ENCODE peak calls at places on chromosomes 4 and X, in four cellular contexts. K is endothelial cell, A is MM.1S, Q is omental fat pad. N is an unnamed sample.

GRCh38 chrX:19121898-19122640 is at the start of gene ADGRG2:
- DNase-seq in K (peak; percentile 14), Q (no peak), A (no peak), N (no peak)

GRCh38 chr4:55866290-55866907 is 13.0 kb downstream of the EXOC1 start:
- DNase-seq in Q (no peak), K (no peak), A (peak; percentile 75), N (peak; percentile 91)

GRCh38 chr4:164716901-164717300 is 37.0 kb upstream of the SMIM31 start:
- DNase-seq in Q (no peak), K (no peak), A (no peak), N (no peak)

GRCh38 chr4:93436000-93436626 is 392.4 kb upstream of the ATOH1 start:
- DNase-seq in A (no peak), Q (no peak), K (no peak), N (no peak)

GRCh38 chrX:38249965-38250364 is 29.3 kb upstream of the SRPX start:
- DNase-seq in A (no peak), Q (no peak), K (no peak), N (no peak)

GRCh38 chrX:31590581-31591113 is 518.8 kb upstream of the FTHL17 start:
- DNase-seq in A (no peak), K (no peak), Q (no peak), N (no peak)

GRCh38 chr4:66693694-66694093 is 851.6 kb downstream of the CENPC start:
- DNase-seq in A (no peak), K (no peak), Q (no peak), N (peak; percentile 6)

GRCh38 chr4:107210450-107211239 is 174.5 kb upstream of the DKK2 start:
- DNase-seq in K (no peak), A (peak; percentile 32), Q (no peak), N (no peak)

GRCh38 chr4:3481113-3481531 is 18.0 kb downstream of the DOK7 start:
- DNase-seq in Q (no peak), A (no peak), K (no peak), N (no peak)

GRCh38 chrX:56758456-56758855 is 29.4 kb downstream of the NBDY start:
- DNase-seq in K (no peak), Q (no peak), A (no peak), N (no peak)

GRCh38 chr4:26762650-26763049 is 98.0 kb upstream of the STIM2 start:
- DNase-seq in Q (no peak), A (no peak), K (no peak), N (no peak)

GRCh38 chr4:33369366-33369899 is 2649.3 kb downstream of the PCDH7 start:
- DNase-seq in Q (no peak), A (no peak), K (no peak), N (peak; percentile 51)

GRCh38 chrX:149638860-149639259 is 7.3 kb upstream of the TMEM185A start:
- DNase-seq in K (no peak), Q (no peak), A (no peak), N (no peak)

GRCh38 chrX:53196678-53197077 is 28.3 kb downstream of the KDM5C start:
- DNase-seq in K (no peak), Q (no peak), A (no peak), N (no peak)

GRCh38 chrX:53441531-53442321 is 7.6 kb upstream of the HSD17B10 start:
- DNase-seq in K (peak; percentile 65), Q (no peak), A (peak; percentile 80), N (no peak)

GRCh38 chr4:85741921-85742591 is 267.1 kb downstream of the ARHGAP24 start:
- DNase-seq in Q (no peak), A (no peak), K (no peak), N (no peak)

GRCh38 chrX:155767101-155767878 is 113.9 kb upstream of the VAMP7 start:
- DNase-seq in Q (no peak), A (peak; percentile 36), K (peak; percentile 6), N (peak; percentile 53)

GRCh38 chr4:3248811-3249661 is at the start of gene MSANTD1:
- DNase-seq in Q (no peak), K (no peak), A (no peak), N (peak; percentile 8)

GRCh38 chrX:29318051-29318450 is 730.8 kb downstream of the IL1RAPL1 start:
- DNase-seq in K (no peak), Q (no peak), A (no peak), N (no peak)

GRCh38 chr4:137075586-137075985 is 456.7 kb downstream of the PCDH18 start:
- DNase-seq in K (no peak), Q (no peak), A (no peak), N (no peak)

GRCh38 chr4:8777320-8778196 is 94.1 kb downstream of the HMX1 start:
- DNase-seq in A (no peak), K (no peak), Q (no peak), N (no peak)

GRCh38 chr4:47195706-47196105 is 164.3 kb downstream of the GABRB1 start:
- DNase-seq in K (no peak), Q (no peak), A (no peak), N (no peak)

GRCh38 chr4:112842513-112842912 is 205.6 kb downstream of the LARP7 start:
- DNase-seq in A (no peak), Q (no peak), K (no peak), N (no peak)

DNA sequence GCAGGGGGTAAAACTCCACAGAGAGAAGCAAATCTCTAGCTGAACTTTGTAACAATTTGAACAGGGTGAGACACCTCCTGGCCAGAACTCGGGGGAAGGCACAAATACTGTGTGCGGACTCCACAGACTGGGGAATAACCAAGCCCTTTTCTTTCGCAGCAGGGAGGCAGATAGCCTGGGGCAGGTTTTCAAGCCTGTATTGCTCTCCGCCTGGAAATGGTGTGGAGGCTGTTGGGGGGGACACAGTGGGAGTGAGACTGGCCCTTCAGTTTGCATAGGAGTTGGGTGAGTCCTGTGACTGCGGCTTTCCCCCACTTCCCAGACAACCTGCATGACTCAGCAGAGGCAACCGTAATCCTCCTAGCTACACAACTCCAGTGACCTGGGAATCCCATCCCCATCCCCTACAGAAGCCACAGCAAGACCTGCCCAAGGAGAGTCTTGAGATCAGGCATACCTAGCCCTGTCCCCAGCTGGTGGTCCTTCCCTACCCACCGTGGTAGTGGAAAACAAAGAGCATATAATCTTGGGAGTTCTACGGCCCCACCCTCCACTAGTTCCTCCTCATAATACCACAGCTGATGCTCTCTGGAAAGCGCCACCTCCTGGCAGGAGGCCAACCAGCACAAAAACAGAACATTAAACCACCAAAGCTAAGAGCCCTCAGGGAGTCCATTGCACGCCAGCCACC is 12.9 kb upstream of the SMPX start:
- DNase-seq in Q (no peak), K (no peak), A (no peak), N (peak; percentile 72)
- TF ChIP-seq CTCF in Q (no peak), K (no peak), A (no peak), N (no peak)

DNA sequence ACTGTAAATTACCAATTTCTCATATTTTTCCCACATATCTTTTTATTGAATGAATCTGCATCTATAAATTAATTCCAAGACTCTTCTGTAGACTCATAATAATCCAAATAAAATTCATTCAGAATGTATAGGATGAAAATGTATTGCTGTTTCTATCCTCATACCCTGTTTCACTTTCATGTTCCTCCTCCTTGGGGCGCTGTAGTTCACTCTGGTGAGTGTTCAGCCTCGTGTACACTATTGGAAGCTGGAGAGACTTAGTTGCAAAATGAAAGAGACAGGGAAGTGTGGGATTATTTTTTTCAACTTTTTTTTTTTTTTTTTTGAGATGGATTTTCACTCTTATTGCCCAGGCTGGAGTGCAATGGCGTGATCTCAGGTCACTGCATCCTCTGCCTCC is 296.1 kb downstream of the TLL1 start:
- DNase-seq in K (peak; percentile 38), Q (no peak), A (peak; percentile 10), N (no peak)
- TF ChIP-seq CTCF in K (no peak), Q (no peak), A (peak; percentile 51), N (peak; percentile 50)

GRCh38 chrX:131405497-131405896 is 116.4 kb upstream of the IGSF1 start:
- DNase-seq in A (no peak), Q (no peak), K (no peak), N (no peak)
- TF ChIP-seq CTCF in A (no peak), Q (no peak), K (peak; percentile 22), N (no peak)

DNA sequence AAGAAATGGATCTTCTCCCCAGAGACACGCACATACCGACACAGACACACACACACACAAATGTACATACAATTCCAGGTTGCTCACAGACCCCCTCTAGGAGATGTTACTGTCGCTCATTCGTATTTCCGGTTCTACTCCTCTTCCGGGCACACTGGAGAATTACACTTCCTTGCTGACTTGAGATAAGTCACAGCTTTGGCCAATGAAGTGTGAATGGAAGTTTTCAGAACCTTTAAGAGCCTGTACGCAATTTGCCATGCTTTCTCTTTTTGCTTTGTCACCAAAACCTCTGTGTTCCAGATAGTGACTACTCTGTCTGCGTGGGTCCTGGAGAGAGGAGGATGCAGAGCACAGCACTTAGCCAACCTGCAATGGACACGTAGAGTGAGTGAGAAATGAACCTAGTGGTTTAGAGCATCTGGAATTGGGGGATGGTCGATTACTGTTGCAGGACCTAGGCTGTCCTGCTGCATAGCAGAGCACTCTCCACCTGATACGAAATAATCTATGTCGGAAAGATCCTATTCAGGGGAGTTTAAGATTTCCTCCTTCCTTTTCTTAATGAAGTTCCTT is 239.5 kb upstream of the TET2 start:
- DNase-seq in A (no peak), K (no peak), Q (no peak), N (no peak)
- TF ChIP-seq CTCF in A (no peak), K (no peak), Q (no peak), N (no peak)

GRCh38 chrX:132614297-132614696 is 125.5 kb upstream of the MBNL3 start:
- DNase-seq in A (peak; percentile 9), Q (no peak), K (no peak), N (no peak)
- TF ChIP-seq CTCF in A (peak; percentile 35), Q (no peak), K (no peak), N (peak; percentile 52)

GRCh38 chrX:153635788-153636668 is 11.0 kb upstream of the DUSP9 start:
- DNase-seq in Q (no peak), K (peak; percentile 55), A (peak; percentile 38), N (no peak)
- TF ChIP-seq CTCF in Q (no peak), K (no peak), A (peak; percentile 44), N (peak; percentile 66)

N was measured in retinal pigment epithelial cell.